ENCODE peak calls at places on chromosomes 12 and 14, in five cellular contexts. M, X, T, O and V are unnamed samples.

GRCh38 chr14:39430762-39431415 is 1.3 kb downstream of the FBXO33 start:
- DNase-seq in M (no peak), X (peak; percentile 38), T (no peak), O (no peak), V (no peak)

GRCh38 chr12:92735131-92735721 is 32.4 kb downstream of the PLEKHG7 start:
- DNase-seq in M (no peak), X (no peak), T (no peak), O (no peak), V (no peak)

GRCh38 chr12:27305673-27306504 is 26.7 kb upstream of the BMAL2 start:
- DNase-seq in M (peak; percentile 10), X (peak; percentile 28), T (peak; percentile 27), O (no peak), V (peak; percentile 44)

GRCh38 chr14:84927096-84927910 is 602.6 kb upstream of the FLRT2 start:
- DNase-seq in M (no peak), X (no peak), T (no peak), O (no peak), V (no peak)

GRCh38 chr12:6956332-6956727 is 5.2 kb downstream of the PTPN6 start:
- DNase-seq in M (no peak), X (no peak), T (no peak), O (no peak), V (no peak)

GRCh38 chr12:39294712-39295111 is 148.2 kb downstream of the KIF21A start:
- DNase-seq in M (no peak), X (no peak), T (no peak), O (no peak), V (no peak)

GRCh38 chr14:101460986-101461750 is 100.1 kb upstream of the DIO3 start:
- DNase-seq in M (no peak), X (no peak), T (no peak), O (no peak), V (no peak)

GRCh38 chr14:36647827-36648753 is 13.6 kb upstream of the PAX9 start:
- DNase-seq in M (peak; percentile 10), X (peak; percentile 61), T (no peak), O (no peak), V (peak; percentile 82)

GRCh38 chr12:57934804-57935203 is 6.6 kb upstream of the ATP23 start:
- DNase-seq in M (no peak), X (no peak), T (no peak), O (no peak), V (no peak)

GRCh38 chr12:89349814-89350213 is 2.5 kb downstream of the DUSP6 start:
- DNase-seq in M (no peak), X (no peak), T (no peak), O (no peak), V (no peak)

GRCh38 chr12:15274561-15274967 is 47.7 kb upstream of the PTPRO start:
- DNase-seq in M (no peak), X (no peak), T (no peak), O (no peak), V (no peak)

GRCh38 chr14:50254248-50254647 is 22.9 kb upstream of the SOS2 start:
- DNase-seq in M (no peak), X (no peak), T (no peak), O (no peak), V (no peak)

GRCh38 chr14:34710006-34710405 is 4.4 kb downstream of the CFL2 start:
- DNase-seq in M (no peak), X (no peak), T (no peak), O (no peak), V (no peak)

GRCh38 chr14:77088219-77088618 is 9.8 kb upstream of the CIPC start:
- DNase-seq in M (no peak), X (no peak), T (peak; percentile 71), O (no peak), V (peak; percentile 99)

GRCh38 chr14:61128382-61129167 is 147.5 kb downstream of the SLC38A6 start:
- DNase-seq in M (no peak), X (no peak), T (no peak), O (no peak), V (no peak)

GRCh38 chr14:94771906-94772468 is 2.1 kb upstream of the GSC start:
- DNase-seq in M (no peak), X (no peak), T (no peak), O (no peak), V (no peak)

GRCh38 chr12:90366286-90366685 is 588.7 kb downstream of the CCER1 start:
- DNase-seq in M (no peak), X (no peak), T (no peak), O (no peak), V (no peak)

GRCh38 chr14:78253986-78254385 is 83.8 kb downstream of the NRXN3 start:
- DNase-seq in M (no peak), X (no peak), T (no peak), O (no peak), V (no peak)

GRCh38 chr12:75705749-75706719 is 194.6 kb upstream of the KRR1 start:
- DNase-seq in M (peak; percentile 35), X (no peak), T (peak; percentile 64), O (no peak), V (peak; percentile 90)

GRCh38 chr14:70317091-70317968 is 42.2 kb downstream of the COX16 start:
- DNase-seq in M (no peak), X (no peak), T (no peak), O (no peak), V (no peak)

GRCh38 chr12:1842905-1843640 is 22.7 kb downstream of the LRTM2 start:
- DNase-seq in M (no peak), X (no peak), T (no peak), O (no peak), V (no peak)

GRCh38 chr12:1845010-1845409 is 24.6 kb downstream of the LRTM2 start:
- DNase-seq in M (no peak), X (no peak), T (no peak), O (no peak), V (no peak)

GRCh38 chr12:1843641-1844005 is 23.3 kb downstream of the LRTM2 start:
- DNase-seq in M (no peak), X (no peak), T (no peak), O (no peak), V (no peak)

GRCh38 chr12:1845427-1845826 is 25.1 kb downstream of the LRTM2 start:
- DNase-seq in M (no peak), X (no peak), T (no peak), O (no peak), V (no peak)

GRCh38 chr12:1844223-1844622 is 23.9 kb downstream of the LRTM2 start:
- DNase-seq in M (no peak), X (no peak), T (no peak), O (no peak), V (no peak)
- TF ChIP-seq JUND in M (no peak), X (no peak), T (no peak), O (no peak), V (no peak)

GRCh38 chr14:68043752-68044151 is 224.2 kb downstream of the RAD51B start:
- DNase-seq in M (no peak), X (no peak), T (no peak), O (no peak), V (no peak)

GRCh38 chr14:68042591-68043210 is 223.1 kb downstream of the RAD51B start:
- DNase-seq in M (no peak), X (no peak), T (no peak), O (no peak), V (peak; percentile 61)

GRCh38 chr14:68039593-68039992 is 220.0 kb downstream of the RAD51B start:
- DNase-seq in M (no peak), X (no peak), T (no peak), O (no peak), V (no peak)

GRCh38 chr14:68040633-68041369 is 221.2 kb downstream of the RAD51B start:
- DNase-seq in M (no peak), X (no peak), T (no peak), O (no peak), V (no peak)

GRCh38 chr14:68042002-68042401 is 222.4 kb downstream of the RAD51B start:
- DNase-seq in M (no peak), X (no peak), T (no peak), O (no peak), V (no peak)
- TF ChIP-seq JUND in M (no peak), X (no peak), T (no peak), O (no peak), V (no peak)

GRCh38 chr12:32893008-32893407 is 3.6 kb downstream of the PKP2 start:
- DNase-seq in M (no peak), X (peak; percentile 39), T (no peak), O (no peak), V (no peak)
- TF ChIP-seq JUND in M (no peak), X (no peak), T (no peak), O (no peak), V (no peak)

GRCh38 chr14:55240526-55241178 is 30.6 kb upstream of the FBXO34 start:
- DNase-seq in M (no peak), X (no peak), T (no peak), O (no peak), V (no peak)
- TF ChIP-seq JUND in M (no peak), X (no peak), T (no peak), O (no peak), V (no peak)

GRCh38 chr12:22740656-22741350 is 115.8 kb downstream of the ETNK1 start:
- DNase-seq in M (no peak), X (no peak), T (no peak), O (no peak), V (no peak)
- TF ChIP-seq JUND in M (no peak), X (no peak), T (no peak), O (no peak), V (no peak)